ENCODE peak calls at places on chromosomes 16 and 17, in six cellular contexts. One of them, this sample, is unnamed.

GRCh38 chr17:3400008-3400407 is 1.8 kb upstream of the OR1E1 start:
- DNase-seq in stimulated activated CD4-positive, alpha-beta T cell treated with anti-CD3 and anti-CD28 coated beads, TNF-alpha, amount 100 ng/mL, for 1 hour: no peak
- DNase-seq in cardiac muscle cell: no peak
- DNase-seq in sigmoid colon: no peak
- DNase-seq in stomach: no peak
- DNase-seq in RCC 7860: no peak
- DNase-seq in this sample: no peak

GRCh38 chr17:6427284-6427781 is 7.6 kb downstream of the AIPL1 start:
- DNase-seq in cardiac muscle cell: peak; percentile 41
- DNase-seq in sigmoid colon: no peak
- DNase-seq in stomach: no peak
- DNase-seq in RCC 7860: peak; percentile 50
- DNase-seq in stimulated activated CD4-positive, alpha-beta T cell treated with anti-CD3 and anti-CD28 coated beads, TNF-alpha, amount 100 ng/mL, for 1 hour: no peak
- DNase-seq in this sample: no peak

GRCh38 chr16:57477531-57478202 is 8.6 kb downstream of the DOK4 start:
- DNase-seq in stimulated activated CD4-positive, alpha-beta T cell treated with anti-CD3 and anti-CD28 coated beads, TNF-alpha, amount 100 ng/mL, for 1 hour: no peak
- DNase-seq in RCC 7860: no peak
- DNase-seq in sigmoid colon: no peak
- DNase-seq in stomach: no peak
- DNase-seq in cardiac muscle cell: no peak
- DNase-seq in this sample: no peak

GRCh38 chr17:39927928-39928867 is 666 bp downstream of the LRRC3C start:
- DNase-seq in RCC 7860: peak; percentile 22
- DNase-seq in sigmoid colon: peak; percentile 85
- DNase-seq in stomach: peak; percentile 46
- DNase-seq in cardiac muscle cell: no peak
- DNase-seq in stimulated activated CD4-positive, alpha-beta T cell treated with anti-CD3 and anti-CD28 coated beads, TNF-alpha, amount 100 ng/mL, for 1 hour: no peak
- DNase-seq in this sample: no peak

GRCh38 chr17:42171831-42172230 is 9.1 kb downstream of the KCNH4 start:
- DNase-seq in cardiac muscle cell: no peak
- DNase-seq in sigmoid colon: no peak
- DNase-seq in stomach: no peak
- DNase-seq in RCC 7860: no peak
- DNase-seq in stimulated activated CD4-positive, alpha-beta T cell treated with anti-CD3 and anti-CD28 coated beads, TNF-alpha, amount 100 ng/mL, for 1 hour: no peak
- DNase-seq in this sample: no peak

GRCh38 chr16:2983706-2984136 is 3.5 kb upstream of the PKMYT1 start:
- DNase-seq in sigmoid colon: peak; percentile 90
- DNase-seq in stimulated activated CD4-positive, alpha-beta T cell treated with anti-CD3 and anti-CD28 coated beads, TNF-alpha, amount 100 ng/mL, for 1 hour: no peak
- DNase-seq in cardiac muscle cell: peak; percentile 80
- DNase-seq in RCC 7860: peak; percentile 78
- DNase-seq in stomach: peak; percentile 85
- DNase-seq in this sample: peak; percentile 89

GRCh38 chr17:6547336-6547735 is 9.0 kb downstream of the PITPNM3 start:
- DNase-seq in stimulated activated CD4-positive, alpha-beta T cell treated with anti-CD3 and anti-CD28 coated beads, TNF-alpha, amount 100 ng/mL, for 1 hour: no peak
- DNase-seq in RCC 7860: no peak
- DNase-seq in sigmoid colon: no peak
- DNase-seq in cardiac muscle cell: no peak
- DNase-seq in stomach: no peak
- DNase-seq in this sample: no peak

GRCh38 chr17:76027159-76027839 is at the start of gene EVPL:
- DNase-seq in stimulated activated CD4-positive, alpha-beta T cell treated with anti-CD3 and anti-CD28 coated beads, TNF-alpha, amount 100 ng/mL, for 1 hour: no peak
- DNase-seq in sigmoid colon: no peak
- DNase-seq in stomach: peak; percentile 88
- DNase-seq in cardiac muscle cell: no peak
- DNase-seq in RCC 7860: peak; percentile 63
- DNase-seq in this sample: peak; percentile 94

GRCh38 chr17:30947796-30948195 is 23.0 kb upstream of the RNF135 start:
- DNase-seq in RCC 7860: no peak
- DNase-seq in stimulated activated CD4-positive, alpha-beta T cell treated with anti-CD3 and anti-CD28 coated beads, TNF-alpha, amount 100 ng/mL, for 1 hour: no peak
- DNase-seq in stomach: no peak
- DNase-seq in cardiac muscle cell: no peak
- DNase-seq in sigmoid colon: no peak
- DNase-seq in this sample: no peak

GRCh38 chr16:58464916-58465731 is 34.8 kb upstream of the NDRG4 start:
- DNase-seq in cardiac muscle cell: no peak
- DNase-seq in stimulated activated CD4-positive, alpha-beta T cell treated with anti-CD3 and anti-CD28 coated beads, TNF-alpha, amount 100 ng/mL, for 1 hour: no peak
- DNase-seq in sigmoid colon: no peak
- DNase-seq in RCC 7860: no peak
- DNase-seq in stomach: no peak
- DNase-seq in this sample: peak; percentile 50

GRCh38 chr17:40541060-40541872 is 24.0 kb downstream of the CCR7 start:
- DNase-seq in cardiac muscle cell: no peak
- DNase-seq in RCC 7860: no peak
- DNase-seq in stimulated activated CD4-positive, alpha-beta T cell treated with anti-CD3 and anti-CD28 coated beads, TNF-alpha, amount 100 ng/mL, for 1 hour: no peak
- DNase-seq in stomach: no peak
- DNase-seq in sigmoid colon: peak; percentile 68
- DNase-seq in this sample: no peak